ENCODE peak calls at places on chromosomes 12 and 14, in five cellular contexts. J, D, M, G and Z are unnamed samples.
A peak's percentile ranks its signal among the peaks of the same experiment; 100 is the strongest.

GRCh38 chr12:70854138-70854537 is 66.4 kb downstream of the PTPRR start:
- DNase-seq in J (no peak), D (no peak), M (no peak), G (no peak), Z (no peak)

GRCh38 chr14:99461411-99461810 is 19.2 kb downstream of the SETD3 start:
- DNase-seq in J (no peak), D (no peak), M (peak; percentile 2), G (no peak), Z (no peak)

GRCh38 chr12:58814036-58814435 is 106.3 kb downstream of the LRIG3 start:
- DNase-seq in J (peak; percentile 70), D (no peak), M (no peak), G (no peak), Z (no peak)

GRCh38 chr14:103207404-103208072 is 84.3 kb downstream of the TNFAIP2 start:
- DNase-seq in J (peak; percentile 29), D (no peak), M (no peak), G (no peak), Z (no peak)

GRCh38 chr14:68682166-68683103 is 110.4 kb downstream of the ZFP36L1 start:
- DNase-seq in J (peak; percentile 97), D (peak; percentile 72), M (no peak), G (no peak), Z (no peak)

GRCh38 chr12:121789800-121790748 is 3.4 kb downstream of the RHOF start:
- DNase-seq in J (no peak), D (no peak), M (no peak), G (no peak), Z (peak; percentile 73)

GRCh38 chr14:77660754-77661153 is 44.3 kb upstream of the SPTLC2 start:
- DNase-seq in J (peak; percentile 41), D (no peak), M (no peak), G (peak; percentile 6), Z (no peak)

GRCh38 chr12:22518067-22518719 is 26.1 kb downstream of the C2CD5 start:
- DNase-seq in J (peak; percentile 61), D (peak; percentile 78), M (no peak), G (no peak), Z (no peak)

GRCh38 chr12:7346571-7347225 is 42.8 kb downstream of the ACSM4 start:
- DNase-seq in J (no peak), D (no peak), M (no peak), G (no peak), Z (no peak)

GRCh38 chr12:70849265-70849960 is 71.1 kb downstream of the PTPRR start:
- DNase-seq in J (peak; percentile 32), D (peak; percentile 8), M (no peak), G (no peak), Z (peak; percentile 35)

GRCh38 chr12:108635201-108635996 is 1.7 kb upstream of the SELPLG start:
- DNase-seq in J (peak; percentile 31), D (no peak), M (no peak), G (no peak), Z (peak; percentile 98)

GRCh38 chr14:47365248-47365647 is 310.2 kb downstream of the MDGA2 start:
- DNase-seq in J (no peak), D (no peak), M (no peak), G (no peak), Z (no peak)

GRCh38 chr12:88299567-88300101 is 157.5 kb downstream of the TMTC3 start:
- DNase-seq in J (peak; percentile 99), D (peak; percentile 98), M (no peak), G (no peak), Z (peak; percentile 71)

GRCh38 chr14:37594916-37595808 is at the start of the genes FOXA1 and TTC6:
- DNase-seq in J (peak; percentile 12), D (peak; percentile 51), M (peak; percentile 73), G (peak; percentile 41), Z (peak; percentile 50)

GRCh38 chr14:97776890-97777564 is 979.8 kb downstream of the VRK1 start:
- DNase-seq in J (no peak), D (no peak), M (no peak), G (no peak), Z (no peak)

GRCh38 chr12:102043928-102044327 is 17.9 kb downstream of the WASHC3 start:
- DNase-seq in J (no peak), D (no peak), M (no peak), G (no peak), Z (peak; percentile 89)

GRCh38 chr14:100416081-100416480 is 92.9 kb downstream of the SLC25A47 start:
- DNase-seq in J (no peak), D (no peak), M (no peak), G (no peak), Z (no peak)

GRCh38 chr12:6360578-6361490 is 14.5 kb downstream of the SCNN1A start:
- DNase-seq in J (no peak), D (no peak), M (no peak), G (no peak), Z (peak; percentile 66)

GRCh38 chr14:58659846-58660245 is 22.1 kb downstream of the DACT1 start:
- DNase-seq in J (no peak), D (no peak), M (no peak), G (no peak), Z (no peak)

GRCh38 chr14:73173092-73173735 is 36.9 kb downstream of the PSEN1 start:
- DNase-seq in J (peak; percentile 44), D (peak; percentile 9), M (no peak), G (peak; percentile 6), Z (peak; percentile 12)

GRCh38 chr12:4172999-4173398 is 100.6 kb upstream of the CCND2 start:
- DNase-seq in J (peak; percentile 6), D (no peak), M (peak; percentile 33), G (no peak), Z (no peak)

GRCh38 chr12:28925726-28926376 is 223.2 kb upstream of the FAR2 start:
- DNase-seq in J (peak; percentile 81), D (no peak), M (no peak), G (no peak), Z (no peak)

GRCh38 chr12:98373019-98373554 is 142.3 kb upstream of the TMPO start:
- DNase-seq in J (peak; percentile 41), D (peak; percentile 38), M (no peak), G (peak; percentile 62), Z (peak; percentile 45)

GRCh38 chr14:24427537-24428508 is 1.6 kb downstream of the CBLN3 start:
- DNase-seq in J (no peak), D (no peak), M (no peak), G (no peak), Z (no peak)
- H3K9ac ChIP-seq in J (no peak overlapping the region), D (no peak overlapping the region), M (no peak overlapping the region), G (no peak overlapping the region), Z (no peak overlapping the region)

GRCh38 chr12:62995097-62995496 is 60.1 kb upstream of the PPM1H start:
- DNase-seq in J (no peak), D (no peak), M (no peak), G (no peak), Z (no peak)

GRCh38 chr12:63003223-63003819 is 68.4 kb upstream of the PPM1H start:
- DNase-seq in J (no peak), D (no peak), M (no peak), G (no peak), Z (no peak)

GRCh38 chr12:62998454-62998853 is 63.5 kb upstream of the PPM1H start:
- DNase-seq in J (no peak), D (no peak), M (no peak), G (no peak), Z (no peak)
- H3K4me2 ChIP-seq in J (no peak overlapping the region), D (no peak overlapping the region), M (no peak overlapping the region), G (no peak overlapping the region), Z (no peak overlapping the region)

GRCh38 chr12:1575799-1576401 is 18.5 kb downstream of the FBXL14 start:
- DNase-seq in J (no peak), D (no peak), M (no peak), G (no peak), Z (no peak)
- H3K9ac ChIP-seq in J (peak overlapping the region; percentile 49), D (no peak overlapping the region), M (no peak overlapping the region), G (no peak overlapping the region), Z (no peak overlapping the region)

GRCh38 chr12:132316497-132317232 is 12.7 kb downstream of the GALNT9 start:
- DNase-seq in J (no peak), D (no peak), M (no peak), G (no peak), Z (no peak)
- H3K4me2 ChIP-seq in J (no peak overlapping the region), D (no peak overlapping the region), M (no peak overlapping the region), G (no peak overlapping the region), Z (no peak overlapping the region)

DNA sequence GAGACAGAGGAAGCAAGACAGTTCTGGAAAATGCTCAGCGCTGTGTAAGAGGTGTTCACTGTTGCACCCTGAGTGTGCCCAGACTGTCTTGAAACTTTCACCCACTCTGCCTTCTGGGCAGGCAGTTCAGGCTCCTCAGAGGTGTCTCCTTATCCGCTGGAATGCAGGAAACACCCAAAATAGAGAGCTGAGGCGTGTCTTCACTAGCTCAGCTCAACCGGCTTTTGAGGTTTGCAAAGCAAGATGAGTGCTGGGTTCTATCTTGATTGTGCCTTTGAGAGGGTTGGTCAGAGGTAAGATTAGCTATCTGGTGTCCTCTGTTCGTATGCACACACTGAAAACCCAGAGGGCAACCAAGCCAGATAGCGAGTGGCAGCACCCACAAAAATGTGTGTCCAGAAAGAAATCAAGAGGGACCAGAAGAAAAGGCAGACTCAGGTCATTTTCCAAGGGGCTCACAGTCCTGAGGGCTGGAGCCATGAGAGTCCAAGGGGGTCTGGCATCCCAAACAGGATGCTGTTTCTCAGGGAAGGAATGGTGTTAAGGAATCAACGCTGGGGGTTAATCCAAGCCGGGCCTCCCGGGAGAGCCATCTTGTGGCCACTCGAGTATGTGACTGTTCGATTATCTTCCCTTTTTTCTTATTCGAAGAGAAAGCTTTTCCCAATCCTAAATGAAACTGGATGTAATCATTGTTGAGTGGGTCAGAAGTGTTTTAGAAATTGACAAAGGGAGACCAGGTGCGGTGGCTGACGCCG is 47.1 kb downstream of the TBX3 start:
- DNase-seq in J (no peak), D (peak; percentile 56), M (no peak), G (no peak), Z (no peak)
- H3K9ac ChIP-seq in J (no peak overlapping the region), D (no peak overlapping the region), M (no peak overlapping the region), G (no peak overlapping the region), Z (no peak overlapping the region)

GRCh38 chr12:43550831-43551270 is 1.2 kb downstream of the ADAMTS20 start:
- DNase-seq in J (no peak), D (no peak), M (peak; percentile 61), G (peak; percentile 5), Z (no peak)
- H3K4me2 ChIP-seq in J (no peak overlapping the region), D (no peak overlapping the region), M (peak overlapping the region; percentile 94), G (peak overlapping the region; percentile 96), Z (no peak overlapping the region)